ENCODE peak calls at places on chromosome 2, in eight cellular contexts. X, G, I, H, C, Q, U and E are unnamed samples.

GRCh38 chr2:15028406-15028805 is 395.9 kb downstream of the LRATD1 start:
- DNase-seq in X (no peak), G (no peak), I (no peak), H (no peak), C (no peak), Q (no peak), U (no peak), E (no peak)

GRCh38 chr2:42200534-42201227 is 31.5 kb downstream of the EML4 start:
- DNase-seq in X (no peak), G (no peak), I (peak; percentile 34), H (no peak), C (no peak), Q (peak; percentile 67), U (no peak), E (no peak)

GRCh38 chr2:42593282-42593681 is 24.9 kb downstream of the MTA3 start:
- DNase-seq in X (no peak), G (no peak), I (no peak), H (no peak), C (no peak), Q (no peak), U (no peak), E (no peak)

GRCh38 chr2:192315543-192315942 is 120.8 kb upstream of the TMEFF2 start:
- DNase-seq in X (no peak), G (no peak), I (no peak), H (no peak), C (no peak), Q (no peak), U (no peak), E (no peak)

GRCh38 chr2:130740671-130741070 is 11.8 kb downstream of the GPR148 start:
- DNase-seq in X (no peak), G (no peak), I (no peak), H (no peak), C (no peak), Q (no peak), U (no peak), E (no peak)

GRCh38 chr2:75896779-75897366 is 186.2 kb upstream of the GCFC2 start:
- DNase-seq in X (peak; percentile 59), G (no peak), I (no peak), H (peak; percentile 47), C (no peak), Q (no peak), U (peak; percentile 21), E (no peak)

GRCh38 chr2:99697811-99698568 is 208.2 kb upstream of the REV1 start:
- DNase-seq in X (no peak), G (no peak), I (peak; percentile 86), H (peak; percentile 20), C (peak; percentile 72), Q (peak; percentile 92), U (no peak), E (no peak)

GRCh38 chr2:56369316-56369715 is 185.5 kb downstream of the CCDC85A start:
- DNase-seq in X (no peak), G (no peak), I (no peak), H (no peak), C (no peak), Q (peak; percentile 1), U (no peak), E (no peak)